ENCODE peak calls at places on chromosomes 13 and 19, in nine cellular contexts. One of them, this sample, is unnamed.

GRCh38 chr19:48997972-48998371 is 4.3 kb downstream of the RUVBL2 start:
- DNase-seq in ovary: no peak
- DNase-seq in Peyer's patch: peak
- DNase-seq in mesendoderm: peak
- DNase-seq in body of pancreas: peak
- DNase-seq in neuronal stem cell: peak
- DNase-seq in heart right ventricle: no peak
- DNase-seq in substantia nigra: no peak
- DNase-seq in tibial artery: no peak
- DNase-seq in this sample: peak

GRCh38 chr13:35704331-35704730 is 227.8 kb upstream of the MAB21L1 start:
- DNase-seq in ovary: no peak
- DNase-seq in Peyer's patch: no peak
- DNase-seq in mesendoderm: no peak
- DNase-seq in body of pancreas: no peak
- DNase-seq in neuronal stem cell: no peak
- DNase-seq in heart right ventricle: no peak
- DNase-seq in substantia nigra: no peak
- DNase-seq in tibial artery: no peak
- DNase-seq in this sample: no peak

GRCh38 chr13:47726394-47726793 is 274.7 kb downstream of the SUCLA2 start:
- DNase-seq in ovary: no peak
- DNase-seq in Peyer's patch: no peak
- DNase-seq in mesendoderm: no peak
- DNase-seq in body of pancreas: no peak
- DNase-seq in neuronal stem cell: no peak
- DNase-seq in heart right ventricle: no peak
- DNase-seq in substantia nigra: no peak
- DNase-seq in tibial artery: no peak
- DNase-seq in this sample: no peak

GRCh38 chr19:40744554-40745401 is 5.5 kb downstream of the ACTMAP start:
- DNase-seq in ovary: no peak
- DNase-seq in Peyer's patch: no peak
- DNase-seq in mesendoderm: peak
- DNase-seq in body of pancreas: peak
- DNase-seq in neuronal stem cell: no peak
- DNase-seq in heart right ventricle: no peak
- DNase-seq in substantia nigra: no peak
- DNase-seq in tibial artery: no peak
- DNase-seq in this sample: peak

GRCh38 chr13:95644611-95645052 is at the start of gene DZIP1:
- DNase-seq in ovary: peak
- DNase-seq in Peyer's patch: peak
- DNase-seq in mesendoderm: peak
- DNase-seq in body of pancreas: peak
- DNase-seq in neuronal stem cell: peak
- DNase-seq in heart right ventricle: peak
- DNase-seq in substantia nigra: no peak
- DNase-seq in tibial artery: peak
- DNase-seq in this sample: peak

GRCh38 chr13:47945738-47946137 is 55.3 kb downstream of the SUCLA2 start:
- DNase-seq in ovary: no peak
- DNase-seq in Peyer's patch: peak
- DNase-seq in mesendoderm: peak
- DNase-seq in body of pancreas: no peak
- DNase-seq in neuronal stem cell: no peak
- DNase-seq in heart right ventricle: no peak
- DNase-seq in substantia nigra: no peak
- DNase-seq in tibial artery: no peak
- DNase-seq in this sample: no peak

GRCh38 chr19:10817291-10818038 is 18.5 kb downstream of the TMED1 start:
- DNase-seq in ovary: peak
- DNase-seq in Peyer's patch: peak
- DNase-seq in mesendoderm: no peak
- DNase-seq in body of pancreas: peak
- DNase-seq in neuronal stem cell: no peak
- DNase-seq in heart right ventricle: peak
- DNase-seq in substantia nigra: no peak
- DNase-seq in tibial artery: peak
- DNase-seq in this sample: peak

GRCh38 chr13:47553329-47553977 is 447.6 kb downstream of the SUCLA2 start:
- DNase-seq in ovary: no peak
- DNase-seq in Peyer's patch: no peak
- DNase-seq in mesendoderm: peak
- DNase-seq in body of pancreas: no peak
- DNase-seq in neuronal stem cell: no peak
- DNase-seq in heart right ventricle: no peak
- DNase-seq in substantia nigra: no peak
- DNase-seq in tibial artery: no peak
- DNase-seq in this sample: peak

GRCh38 chr19:45455707-45456499 is 11.9 kb upstream of the FOSB start:
- DNase-seq in ovary: peak
- DNase-seq in Peyer's patch: peak
- DNase-seq in mesendoderm: peak
- DNase-seq in body of pancreas: peak
- DNase-seq in neuronal stem cell: no peak
- DNase-seq in heart right ventricle: peak
- DNase-seq in substantia nigra: no peak
- DNase-seq in tibial artery: peak
- DNase-seq in this sample: peak

GRCh38 chr13:21014666-21015170 is 46.7 kb downstream of the LATS2 start:
- DNase-seq in ovary: peak
- DNase-seq in Peyer's patch: peak
- DNase-seq in mesendoderm: no peak
- DNase-seq in body of pancreas: no peak
- DNase-seq in neuronal stem cell: no peak
- DNase-seq in heart right ventricle: peak
- DNase-seq in substantia nigra: no peak
- DNase-seq in tibial artery: peak
- DNase-seq in this sample: no peak

GRCh38 chr19:55488986-55489710 is 912 bp downstream of the SSC5D start:
- DNase-seq in ovary: peak
- DNase-seq in Peyer's patch: no peak
- DNase-seq in mesendoderm: no peak
- DNase-seq in body of pancreas: no peak
- DNase-seq in neuronal stem cell: no peak
- DNase-seq in heart right ventricle: no peak
- DNase-seq in substantia nigra: no peak
- DNase-seq in tibial artery: no peak
- DNase-seq in this sample: peak

GRCh38 chr19:45558399-45558878 is 26.2 kb downstream of the OPA3 start:
- DNase-seq in ovary: no peak
- DNase-seq in Peyer's patch: peak
- DNase-seq in mesendoderm: peak
- DNase-seq in body of pancreas: peak
- DNase-seq in neuronal stem cell: peak
- DNase-seq in heart right ventricle: peak
- DNase-seq in substantia nigra: no peak
- DNase-seq in tibial artery: no peak
- DNase-seq in this sample: peak

GRCh38 chr19:18465214-18465963 is 27.5 kb upstream of the ISYNA1 start:
- DNase-seq in ovary: no peak
- DNase-seq in Peyer's patch: no peak
- DNase-seq in mesendoderm: no peak
- DNase-seq in body of pancreas: no peak
- DNase-seq in neuronal stem cell: no peak
- DNase-seq in heart right ventricle: no peak
- DNase-seq in substantia nigra: no peak
- DNase-seq in tibial artery: no peak
- DNase-seq in this sample: no peak

GRCh38 chr13:59459972-59460371 is 703.8 kb downstream of the DIAPH3 start:
- DNase-seq in ovary: no peak
- DNase-seq in Peyer's patch: no peak
- DNase-seq in mesendoderm: peak
- DNase-seq in body of pancreas: no peak
- DNase-seq in neuronal stem cell: no peak
- DNase-seq in heart right ventricle: no peak
- DNase-seq in substantia nigra: no peak
- DNase-seq in tibial artery: no peak
- DNase-seq in this sample: no peak

GRCh38 chr13:95087746-95088305 is 213.4 kb downstream of the ABCC4 start:
- DNase-seq in ovary: no peak
- DNase-seq in Peyer's patch: no peak
- DNase-seq in mesendoderm: no peak
- DNase-seq in body of pancreas: no peak
- DNase-seq in neuronal stem cell: no peak
- DNase-seq in heart right ventricle: no peak
- DNase-seq in substantia nigra: no peak
- DNase-seq in tibial artery: no peak
- DNase-seq in this sample: no peak

GRCh38 chr13:20387441-20387971 is 138.2 kb downstream of the CRYL1 start:
- DNase-seq in ovary: no peak
- DNase-seq in Peyer's patch: no peak
- DNase-seq in mesendoderm: no peak
- DNase-seq in body of pancreas: no peak
- DNase-seq in neuronal stem cell: no peak
- DNase-seq in heart right ventricle: no peak
- DNase-seq in substantia nigra: no peak
- DNase-seq in tibial artery: no peak
- DNase-seq in this sample: no peak

GRCh38 chr19:33094504-33095067 is 13.6 kb downstream of the GPATCH1 start:
- DNase-seq in ovary: no peak
- DNase-seq in Peyer's patch: peak
- DNase-seq in mesendoderm: no peak
- DNase-seq in body of pancreas: no peak
- DNase-seq in neuronal stem cell: no peak
- DNase-seq in heart right ventricle: no peak
- DNase-seq in substantia nigra: no peak
- DNase-seq in tibial artery: no peak
- DNase-seq in this sample: no peak
- H3K27ac ChIP-seq in ovary: no peak
- H3K27ac ChIP-seq in Peyer's patch: no peak
- H3K27ac ChIP-seq in mesendoderm: no peak
- H3K27ac ChIP-seq in body of pancreas: no peak
- H3K27ac ChIP-seq in neuronal stem cell: no peak
- H3K27ac ChIP-seq in heart right ventricle: no peak
- H3K27ac ChIP-seq in substantia nigra: no peak
- H3K27ac ChIP-seq in tibial artery: no peak
- H3K27ac ChIP-seq in this sample: no peak

GRCh38 chr13:40509876-40510275 is 156.6 kb downstream of the FOXO1 start:
- DNase-seq in ovary: no peak
- DNase-seq in Peyer's patch: no peak
- DNase-seq in mesendoderm: no peak
- DNase-seq in body of pancreas: no peak
- DNase-seq in neuronal stem cell: no peak
- DNase-seq in heart right ventricle: no peak
- DNase-seq in substantia nigra: no peak
- DNase-seq in tibial artery: no peak
- DNase-seq in this sample: no peak
- H3K27ac ChIP-seq in ovary: no peak
- H3K27ac ChIP-seq in Peyer's patch: no peak
- H3K27ac ChIP-seq in mesendoderm: no peak
- H3K27ac ChIP-seq in body of pancreas: no peak
- H3K27ac ChIP-seq in neuronal stem cell: no peak
- H3K27ac ChIP-seq in heart right ventricle: no peak
- H3K27ac ChIP-seq in substantia nigra: no peak
- H3K27ac ChIP-seq in tibial artery: no peak
- H3K27ac ChIP-seq in this sample: no peak

GRCh38 chr13:32262619-32263018 is 52.5 kb downstream of the ZAR1L start:
- DNase-seq in ovary: no peak
- DNase-seq in Peyer's patch: no peak
- DNase-seq in mesendoderm: no peak
- DNase-seq in body of pancreas: no peak
- DNase-seq in neuronal stem cell: no peak
- DNase-seq in heart right ventricle: no peak
- DNase-seq in substantia nigra: no peak
- DNase-seq in tibial artery: no peak
- DNase-seq in this sample: no peak

GRCh38 chr13:32264407-32264806 is 50.8 kb downstream of the ZAR1L start:
- DNase-seq in ovary: no peak
- DNase-seq in Peyer's patch: no peak
- DNase-seq in mesendoderm: no peak
- DNase-seq in body of pancreas: peak
- DNase-seq in neuronal stem cell: no peak
- DNase-seq in heart right ventricle: peak
- DNase-seq in substantia nigra: no peak
- DNase-seq in tibial artery: peak
- DNase-seq in this sample: no peak

GRCh38 chr13:32259116-32259515 is 56.0 kb downstream of the ZAR1L start:
- DNase-seq in ovary: no peak
- DNase-seq in Peyer's patch: no peak
- DNase-seq in mesendoderm: peak
- DNase-seq in body of pancreas: no peak
- DNase-seq in neuronal stem cell: no peak
- DNase-seq in heart right ventricle: no peak
- DNase-seq in substantia nigra: no peak
- DNase-seq in tibial artery: no peak
- DNase-seq in this sample: peak

GRCh38 chr13:32261567-32261966 is 53.6 kb downstream of the ZAR1L start:
- DNase-seq in ovary: peak
- DNase-seq in Peyer's patch: peak
- DNase-seq in mesendoderm: peak
- DNase-seq in body of pancreas: peak
- DNase-seq in neuronal stem cell: no peak
- DNase-seq in heart right ventricle: peak
- DNase-seq in substantia nigra: no peak
- DNase-seq in tibial artery: peak
- DNase-seq in this sample: no peak

DNA sequence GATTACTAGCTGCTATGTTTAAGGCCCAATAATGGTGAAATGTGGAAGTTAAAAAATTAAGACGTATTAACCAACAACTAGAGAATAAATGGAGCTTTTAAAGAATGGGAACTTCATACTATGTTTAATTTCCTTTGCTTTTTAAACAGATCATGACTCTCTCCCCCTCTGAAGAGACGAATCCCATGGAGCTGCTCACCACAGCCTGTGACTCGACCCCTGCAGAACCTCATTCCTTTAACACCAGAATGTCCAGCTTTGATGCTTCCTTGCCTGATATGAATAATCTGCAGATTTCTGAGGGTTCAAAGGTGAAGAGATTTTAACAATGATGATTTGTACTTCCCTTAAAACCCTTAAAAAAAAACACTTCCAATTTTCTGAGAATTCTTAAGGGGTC is 53.0 kb downstream of the ZAR1L start:
- DNase-seq in ovary: no peak
- DNase-seq in Peyer's patch: no peak
- DNase-seq in mesendoderm: no peak
- DNase-seq in body of pancreas: no peak
- DNase-seq in neuronal stem cell: no peak
- DNase-seq in heart right ventricle: no peak
- DNase-seq in substantia nigra: no peak
- DNase-seq in tibial artery: no peak
- DNase-seq in this sample: no peak
- H3K27ac ChIP-seq in ovary: no peak
- H3K27ac ChIP-seq in Peyer's patch: no peak
- H3K27ac ChIP-seq in mesendoderm: no peak
- H3K27ac ChIP-seq in body of pancreas: no peak
- H3K27ac ChIP-seq in neuronal stem cell: no peak
- H3K27ac ChIP-seq in heart right ventricle: peak
- H3K27ac ChIP-seq in substantia nigra: no peak
- H3K27ac ChIP-seq in tibial artery: peak
- H3K27ac ChIP-seq in this sample: no peak

GRCh38 chr19:35225951-35226350 is 2.6 kb downstream of the FAM187B start:
- DNase-seq in ovary: no peak
- DNase-seq in Peyer's patch: peak
- DNase-seq in mesendoderm: no peak
- DNase-seq in body of pancreas: no peak
- DNase-seq in neuronal stem cell: no peak
- DNase-seq in heart right ventricle: no peak
- DNase-seq in substantia nigra: no peak
- DNase-seq in tibial artery: no peak
- DNase-seq in this sample: no peak
- H3K27ac ChIP-seq in ovary: no peak
- H3K27ac ChIP-seq in Peyer's patch: no peak
- H3K27ac ChIP-seq in mesendoderm: no peak
- H3K27ac ChIP-seq in body of pancreas: no peak
- H3K27ac ChIP-seq in neuronal stem cell: no peak
- H3K27ac ChIP-seq in heart right ventricle: no peak
- H3K27ac ChIP-seq in substantia nigra: no peak
- H3K27ac ChIP-seq in tibial artery: no peak
- H3K27ac ChIP-seq in this sample: no peak

This sample was measured in endodermal cell.